ENCODE peak calls at places on chromosomes 2 and 18, in six cellular contexts. V, R, A, B, L and O are unnamed samples. For H3K4me1 and H3K9me3, the result is how much of the 10 kb centered on the place peaks cover.

GRCh38 chr2:79935771-79936657 is 368.5 kb downstream of the LRRTM1 start:
- DNase-seq in L (peak), B (peak), R (peak), V (peak), A (no peak), O (peak)

GRCh38 chr2:149213764-149214493 is 116.5 kb upstream of the LYPD6 start:
- DNase-seq in L (no peak), V (no peak), B (no peak), R (no peak), A (no peak), O (no peak)

GRCh38 chr18:7038330-7038846 is 79.2 kb downstream of the LAMA1 start:
- DNase-seq in V (peak), R (peak), A (no peak), B (peak), L (peak), O (peak)

GRCh38 chr18:51980101-51980500 is 359.9 kb upstream of the DCC start:
- DNase-seq in V (no peak), R (no peak), L (no peak), A (no peak), B (no peak), O (no peak)

GRCh38 chr2:239306274-239307220 is 94.3 kb downstream of the HDAC4 start:
- DNase-seq in L (peak), A (no peak), R (no peak), B (no peak), V (no peak), O (no peak)

GRCh38 chr18:62751341-62751821 is 36.0 kb downstream of the PHLPP1 start:
- DNase-seq in V (no peak), B (no peak), R (no peak), A (no peak), L (peak), O (peak)

GRCh38 chr2:197804049-197804757 is at the start of gene PLCL1:
- DNase-seq in R (peak), L (peak), B (peak), V (peak), A (peak), O (peak)

GRCh38 chr18:27954226-27954625 is 222.7 kb downstream of the CDH2 start:
- DNase-seq in V (peak), L (no peak), B (no peak), A (no peak), R (no peak), O (no peak)

GRCh38 chr2:218423584-218423983 is 4.7 kb downstream of the VIL1 start:
- DNase-seq in R (no peak), A (no peak), B (no peak), V (no peak), L (no peak), O (no peak)

GRCh38 chr2:166628478-166629136 is 134.6 kb upstream of the SCN7A start:
- DNase-seq in L (no peak), V (no peak), B (no peak), A (no peak), R (no peak), O (no peak)

GRCh38 chr18:23380817-23381216 is 72.3 kb upstream of the RIOK3 start:
- DNase-seq in V (no peak), R (no peak), A (no peak), B (no peak), L (no peak), O (no peak)

GRCh38 chr2:17843457-17843856 is 27.2 kb downstream of the MSGN1 start:
- DNase-seq in B (no peak), R (no peak), L (no peak), A (no peak), V (no peak), O (no peak)

GRCh38 chr2:150485871-150486538 is 1.5 kb downstream of the RND3 start:
- DNase-seq in B (peak), V (peak), A (no peak), L (peak), R (peak), O (peak)

GRCh38 chr2:38533757-38534545 is 68.8 kb downstream of the HNRNPLL start:
- DNase-seq in B (no peak), L (no peak), V (no peak), A (no peak), R (no peak), O (no peak)

GRCh38 chr2:65049010-65049639 is 7.1 kb upstream of the CEP68 start:
- DNase-seq in R (no peak), V (no peak), B (no peak), A (no peak), L (no peak), O (no peak)

GRCh38 chr2:8754056-8754790 is 72.4 kb downstream of the ID2 start:
- DNase-seq in A (no peak), L (no peak), B (no peak), R (no peak), V (no peak), O (no peak)

GRCh38 chr2:74708883-74709282 is 54.8 kb downstream of the SEMA4F start:
- DNase-seq in R (no peak), V (peak), L (no peak), B (no peak), A (no peak), O (no peak)

GRCh38 chr2:173232956-173233744 is 121.5 kb upstream of the CDCA7 start:
- DNase-seq in R (no peak), B (no peak), V (no peak), A (no peak), L (no peak), O (no peak)

GRCh38 chr2:241151934-241152660 is 1.8 kb downstream of the PPP1R7 start:
- DNase-seq in R (no peak), B (no peak), A (no peak), V (no peak), L (no peak), O (no peak)

GRCh38 chr2:62558743-62559142 is 52.7 kb upstream of the TMEM17 start:
- DNase-seq in L (no peak), R (no peak), B (no peak), V (no peak), A (no peak), O (no peak)

GRCh38 chr2:228180126-228181097 is 1.1 kb downstream of the SPHKAP start:
- DNase-seq in L (no peak), V (no peak), R (peak), B (no peak), A (no peak), O (no peak)

GRCh38 chr2:205461678-205462665 is 220.3 kb upstream of the NRP2 start:
- DNase-seq in V (no peak), R (no peak), L (no peak), B (no peak), A (no peak), O (no peak)

GRCh38 chr2:152543717-152544116 is 173.5 kb downstream of the PRPF40A start:
- DNase-seq in R (no peak), A (no peak), L (no peak), V (no peak), B (no peak), O (no peak)

GRCh38 chr2:235591921-235592320 is 98.1 kb downstream of the AGAP1 start:
- DNase-seq in L (no peak), B (no peak), A (no peak), R (no peak), V (peak), O (no peak)

GRCh38 chr2:33264766-33265165 is 211.7 kb upstream of the RASGRP3 start:
- DNase-seq in R (no peak), L (no peak), A (no peak), B (no peak), V (no peak), O (no peak)

GRCh38 chr2:143778981-143779380 is 649.8 kb downstream of the ARHGAP15 start:
- DNase-seq in A (no peak), L (no peak), V (peak), R (no peak), B (no peak), O (no peak)

GRCh38 chr2:230343747-230344146 is 16.8 kb downstream of the SP140L start:
- DNase-seq in A (no peak), R (no peak), B (no peak), L (no peak), V (peak), O (no peak)

GRCh38 chr2:42041377-42042127 is 6.3 kb upstream of the PKDCC start:
- DNase-seq in R (no peak), B (no peak), A (no peak), V (no peak), L (no peak), O (no peak)

GRCh38 chr2:118122768-118123335 is 34.6 kb downstream of the INSIG2 start:
- DNase-seq in A (no peak), L (no peak), R (no peak), V (peak), B (no peak), O (no peak)

GRCh38 chr2:25324905-25325592 is 16.7 kb downstream of the DNMT3A start:
- DNase-seq in R (peak), A (no peak), L (peak), B (no peak), V (no peak), O (no peak)

GRCh38 chr18:45059695-45060094 is 379.0 kb downstream of the SETBP1 start:
- DNase-seq in R (no peak), V (peak), A (no peak), L (no peak), B (no peak), O (no peak)

GRCh38 chr2:108571262-108571661 is 37.0 kb downstream of the LIMS1 start:
- DNase-seq in A (no peak), B (no peak), V (no peak), R (no peak), L (no peak), O (no peak)

GRCh38 chr2:238136820-238137537 is 1.5 kb upstream of the KLHL30 start:
- DNase-seq in A (no peak), B (peak), V (peak), R (peak), L (peak), O (peak)

GRCh38 chr2:65033178-65033577 is 23.0 kb upstream of the CEP68 start:
- DNase-seq in V (no peak), L (no peak), B (no peak), A (no peak), R (no peak), O (no peak)

GRCh38 chr18:34808389-34808788 is 98.3 kb downstream of the DTNA start:
- DNase-seq in L (no peak), V (peak), A (no peak), B (no peak), R (no peak), O (no peak)

DNA sequence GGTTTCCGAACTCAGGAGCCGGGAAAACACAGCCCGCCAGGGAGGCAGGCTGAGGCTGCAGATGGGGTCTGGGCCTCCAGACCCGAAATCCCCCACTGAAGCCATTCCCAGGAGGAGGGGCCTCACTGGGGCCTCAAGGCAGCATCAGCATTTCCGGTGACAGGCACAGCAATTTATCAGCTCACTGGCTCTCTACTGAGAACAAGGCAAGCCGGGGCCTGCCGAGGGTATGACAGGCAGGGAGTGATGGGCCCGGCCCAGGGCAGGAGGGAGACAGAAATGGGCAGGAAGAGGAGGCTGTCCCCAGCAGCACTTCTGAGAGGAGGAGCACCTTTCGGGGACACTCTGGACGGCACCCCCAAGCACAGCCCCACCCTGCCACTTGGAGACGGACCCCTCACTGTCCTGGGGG is 12.5 kb downstream of the SDC1 start:
- DNase-seq in R (peak), B (no peak), V (peak), L (no peak), A (no peak), O (no peak)
- H3K4me1 ChIP-seq in R (under half), B (under half), V (half or more), L (under half), A (under half), O (under half)

GRCh38 chr2:219515874-219516629 is 1.8 kb downstream of the ASIC4 start:
- DNase-seq in R (no peak), B (no peak), A (no peak), V (no peak), L (no peak), O (no peak)
- H3K4me3 ChIP-seq in R (no peak), B (no peak), A (no peak), V (no peak), L (no peak), O (no peak)

GRCh38 chr2:183867206-183867605 is 731.1 kb upstream of the ZNF804A start:
- DNase-seq in V (no peak), A (no peak), L (no peak), R (no peak), B (no peak), O (no peak)
- H3K9me3 ChIP-seq in V (under half), A (under half), L (under half), R (under half), B (under half), O (under half)

GRCh38 chr2:9975805-9976447 is 24.4 kb downstream of the GRHL1 start:
- DNase-seq in R (no peak), A (no peak), L (peak), V (peak), B (no peak), O (no peak)

GRCh38 chr2:9973691-9974090 is 22.2 kb downstream of the GRHL1 start:
- DNase-seq in B (no peak), R (no peak), L (no peak), V (no peak), A (no peak), O (no peak)

GRCh38 chr2:9972621-9973445 is 21.3 kb downstream of the GRHL1 start:
- DNase-seq in R (no peak), L (peak), A (no peak), B (no peak), V (peak), O (no peak)

GRCh38 chr2:9974344-9974743 is 22.9 kb downstream of the GRHL1 start:
- DNase-seq in B (no peak), L (no peak), A (no peak), R (no peak), V (no peak), O (no peak)

DNA sequence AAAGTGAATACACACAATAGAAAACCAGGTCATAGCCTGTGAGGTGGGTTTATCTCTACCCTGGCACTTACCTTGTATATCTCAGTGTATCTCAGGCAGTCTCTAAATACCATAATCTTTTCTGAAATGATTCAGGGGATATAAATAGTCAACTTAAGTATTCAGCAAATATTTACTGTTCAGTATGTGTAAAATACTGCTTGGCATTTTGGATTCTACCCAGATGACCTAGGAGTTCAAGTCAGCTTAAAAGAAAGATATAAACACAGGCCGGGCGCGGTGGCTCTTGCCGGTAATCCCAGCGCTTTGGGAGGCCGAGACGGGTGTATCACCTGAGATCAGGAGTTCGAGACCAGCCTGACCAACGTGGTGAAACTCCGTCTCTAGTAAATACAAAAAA is 23.8 kb downstream of the GRHL1 start:
- DNase-seq in L (peak), R (no peak), B (peak), V (no peak), A (no peak), O (no peak)
- H3K4me1 ChIP-seq in L (under half), R (under half), B (under half), V (under half), A (under half), O (under half)